ENCODE peak calls at places on chromosome 3, in ten cellular contexts. O is transverse colon; Y is sigmoid colon; F is IMR-90; N is tibial artery; P is DND-41; V is A549; S is effector memory CD4-positive, alpha-beta T cell; A is GM23248; Z is iPS DF 6.9. X is an unnamed sample.
A peak's percentile ranks its signal among the peaks of the same experiment; 100 is the strongest.

GRCh38 chr3:123094492-123094891 is 27.7 kb downstream of the PDIA5 start:
- DNase-seq in Y (no peak), O (no peak), V (no peak), P (no peak), A (no peak), S (no peak), F (no peak), Z (no peak), N (no peak), X (no peak)

GRCh38 chr3:173739716-173740115 is 342.2 kb downstream of the NLGN1 start:
- DNase-seq in A (no peak), N (no peak), O (no peak), P (no peak), F (peak; percentile 31), S (no peak), Z (no peak), V (no peak), Y (no peak), X (no peak)

GRCh38 chr3:77319711-77320110 is 279.8 kb downstream of the ROBO2 start:
- DNase-seq in F (peak; percentile 39), N (no peak), P (no peak), O (no peak), A (peak; percentile 13), Z (no peak), S (no peak), V (no peak), Y (no peak), X (no peak)

GRCh38 chr3:179088306-179088705 is 16.7 kb upstream of the ZMAT3 start:
- DNase-seq in Y (no peak), O (no peak), V (peak; percentile 7), Z (no peak), F (no peak), P (no peak), S (no peak), N (no peak), A (no peak), X (no peak)

GRCh38 chr3:111151438-111151837 is 79.8 kb downstream of the NECTIN3 start:
- DNase-seq in V (no peak), N (no peak), O (no peak), Y (no peak), S (no peak), Z (peak; percentile 39), A (peak; percentile 85), F (peak; percentile 84), P (no peak), X (no peak)

GRCh38 chr3:159804726-159805410 is 183.8 kb upstream of the IL12A start:
- DNase-seq in P (peak; percentile 48), A (peak; percentile 94), Y (peak; percentile 90), V (peak; percentile 77), Z (peak; percentile 55), N (peak; percentile 73), S (no peak), F (peak; percentile 92), O (peak; percentile 73), X (no peak)

GRCh38 chr3:195511136-195511535 is 32.0 kb downstream of the PPP1R2 start:
- DNase-seq in F (no peak), N (no peak), Y (no peak), S (no peak), O (no peak), Z (no peak), V (no peak), A (no peak), P (no peak), X (no peak)

GRCh38 chr3:140341817-140342403 is 336.0 kb upstream of the TRIM42 start:
- DNase-seq in S (no peak), N (no peak), O (no peak), P (no peak), Y (no peak), A (no peak), V (no peak), F (no peak), Z (peak; percentile 57), X (no peak)

DNA sequence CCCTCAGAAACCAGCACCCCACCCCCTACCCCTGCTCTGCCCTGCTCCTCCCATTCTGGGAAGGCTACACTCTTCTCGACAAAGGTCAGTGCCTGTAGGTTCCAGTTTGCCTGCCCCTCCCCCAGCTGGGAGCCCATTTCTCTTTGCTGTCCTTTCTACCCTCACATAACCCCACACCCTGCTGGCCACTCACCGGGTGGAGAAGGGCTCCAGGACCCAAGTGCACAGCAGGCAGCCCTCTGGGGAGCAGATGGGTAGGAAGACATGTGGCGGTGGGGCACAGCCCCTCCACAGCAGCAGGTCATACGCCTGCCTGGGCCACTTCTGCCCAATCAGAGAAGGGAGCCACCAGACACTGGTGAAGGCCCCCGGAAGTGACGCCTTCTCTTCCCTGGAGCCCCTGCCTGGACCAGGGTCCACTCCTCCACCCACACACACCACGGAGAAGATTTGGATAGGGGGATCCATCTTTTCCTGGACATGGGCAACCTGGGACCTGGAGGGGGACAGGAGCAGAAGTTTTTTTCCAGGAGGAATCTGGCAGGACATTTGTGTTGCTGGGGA is at the start of gene THPO:
- DNase-seq in A (no peak), Z (no peak), N (no peak), Y (peak; percentile 64), O (no peak), F (no peak), S (no peak), P (no peak), V (no peak), X (no peak)
- H3K27ac ChIP-seq in A (no peak within 1 kb of the TSS), Z (no peak within 1 kb of the TSS), N (peak within 1 kb of the TSS; percentile 67), Y (peak within 1 kb of the TSS; percentile 68), O (peak within 1 kb of the TSS; percentile 56), F (no peak within 1 kb of the TSS), S (no peak within 1 kb of the TSS), P (no peak within 1 kb of the TSS), V (no peak within 1 kb of the TSS), X (no peak within 1 kb of the TSS)

DNA sequence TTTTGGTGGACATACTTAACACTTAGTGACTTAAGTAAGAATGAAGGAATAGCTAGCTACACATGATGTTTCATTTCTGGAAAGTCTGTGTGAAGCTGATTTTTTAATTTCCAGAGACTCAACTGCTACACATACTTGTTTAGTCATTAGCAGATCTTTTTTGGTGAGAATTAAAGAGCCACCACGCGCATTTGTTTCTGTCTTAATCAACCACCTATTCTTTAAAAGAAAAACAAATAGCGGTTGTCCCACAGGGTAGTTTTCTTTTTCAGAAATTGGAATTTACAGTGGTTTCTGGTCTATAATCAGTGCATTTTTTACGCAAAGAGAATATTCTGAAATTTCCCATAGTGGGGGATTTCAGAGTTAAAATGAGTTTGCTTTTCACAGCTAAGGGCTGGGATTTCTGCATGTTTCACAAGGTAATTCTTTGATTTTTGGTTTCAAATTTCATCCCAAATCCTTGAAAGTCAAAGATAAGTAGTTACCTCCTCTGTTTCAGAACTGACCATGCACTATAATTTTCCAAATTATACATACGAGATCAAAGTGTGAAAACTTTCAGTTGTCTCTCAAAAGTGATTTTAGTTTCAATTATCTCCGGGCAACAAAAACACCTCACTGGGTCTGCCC is 631.0 kb upstream of the GRM7 start:
- DNase-seq in S (no peak), N (no peak), P (no peak), V (no peak), F (no peak), O (no peak), Y (no peak), Z (no peak), A (no peak), X (no peak)
- H3K4me3 ChIP-seq in S (no peak overlapping the region), N (no peak overlapping the region), P (no peak overlapping the region), V (no peak overlapping the region), F (no peak overlapping the region), O (no peak overlapping the region), Y (no peak overlapping the region), Z (no peak overlapping the region), A (no peak overlapping the region), X (no peak overlapping the region)

GRCh38 chr3:113273011-113273410 is 61.7 kb downstream of the BOC start:
- DNase-seq in A (no peak), O (no peak), Z (no peak), N (no peak), S (no peak), Y (peak; percentile 63), P (no peak), F (no peak), V (no peak), X (no peak)

GRCh38 chr3:113275876-113276580 is 64.7 kb downstream of the BOC start:
- DNase-seq in Z (no peak), A (peak; percentile 79), O (peak; percentile 26), S (no peak), Y (peak; percentile 78), N (peak; percentile 75), V (no peak), F (peak; percentile 41), P (no peak), X (no peak)

GRCh38 chr3:113274959-113275556 is 63.7 kb downstream of the BOC start:
- DNase-seq in O (no peak), Y (peak; percentile 57), A (no peak), P (no peak), N (no peak), V (no peak), Z (no peak), F (no peak), S (no peak), X (no peak)

GRCh38 chr3:113273604-113274003 is 62.2 kb downstream of the BOC start:
- DNase-seq in N (no peak), Y (no peak), P (no peak), A (no peak), F (no peak), V (no peak), Z (no peak), O (no peak), S (no peak), X (no peak)

DNA sequence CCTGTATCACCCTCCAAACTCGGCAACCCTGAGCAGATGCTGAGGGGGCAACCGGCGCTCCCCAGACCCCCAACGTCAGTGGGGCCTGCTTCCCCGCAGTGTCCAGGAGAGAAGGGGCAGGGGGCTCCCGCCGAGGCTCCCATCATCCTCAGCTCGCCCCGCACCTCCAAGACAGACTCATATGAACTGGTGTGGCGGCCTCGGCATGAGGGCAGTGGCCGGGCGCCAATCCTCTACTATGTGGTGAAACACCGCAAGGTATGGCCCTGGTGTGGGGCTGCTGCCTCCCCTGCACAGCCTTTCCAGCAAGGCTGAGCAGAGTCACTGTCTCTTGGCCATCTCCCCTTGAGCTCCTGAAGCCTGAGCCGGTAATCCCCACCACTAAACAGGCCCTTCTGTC is 63.1 kb downstream of the BOC start:
- DNase-seq in O (no peak), Y (peak; percentile 63), A (no peak), P (no peak), N (no peak), Z (no peak), V (no peak), F (no peak), S (no peak), X (no peak)
- H3K4me1 ChIP-seq in O (peaks cover 5% of the 10 kb centered on the region), Y (peaks cover 32% of the 10 kb centered on the region), A (peaks cover 17% of the 10 kb centered on the region), P (no peaks in the 10 kb centered on the region), N (peaks cover 17% of the 10 kb centered on the region), Z (peaks cover 4% of the 10 kb centered on the region), V (no peaks in the 10 kb centered on the region), F (peaks cover 11% of the 10 kb centered on the region), S (no peaks in the 10 kb centered on the region), X (no peaks in the 10 kb centered on the region)

DNA sequence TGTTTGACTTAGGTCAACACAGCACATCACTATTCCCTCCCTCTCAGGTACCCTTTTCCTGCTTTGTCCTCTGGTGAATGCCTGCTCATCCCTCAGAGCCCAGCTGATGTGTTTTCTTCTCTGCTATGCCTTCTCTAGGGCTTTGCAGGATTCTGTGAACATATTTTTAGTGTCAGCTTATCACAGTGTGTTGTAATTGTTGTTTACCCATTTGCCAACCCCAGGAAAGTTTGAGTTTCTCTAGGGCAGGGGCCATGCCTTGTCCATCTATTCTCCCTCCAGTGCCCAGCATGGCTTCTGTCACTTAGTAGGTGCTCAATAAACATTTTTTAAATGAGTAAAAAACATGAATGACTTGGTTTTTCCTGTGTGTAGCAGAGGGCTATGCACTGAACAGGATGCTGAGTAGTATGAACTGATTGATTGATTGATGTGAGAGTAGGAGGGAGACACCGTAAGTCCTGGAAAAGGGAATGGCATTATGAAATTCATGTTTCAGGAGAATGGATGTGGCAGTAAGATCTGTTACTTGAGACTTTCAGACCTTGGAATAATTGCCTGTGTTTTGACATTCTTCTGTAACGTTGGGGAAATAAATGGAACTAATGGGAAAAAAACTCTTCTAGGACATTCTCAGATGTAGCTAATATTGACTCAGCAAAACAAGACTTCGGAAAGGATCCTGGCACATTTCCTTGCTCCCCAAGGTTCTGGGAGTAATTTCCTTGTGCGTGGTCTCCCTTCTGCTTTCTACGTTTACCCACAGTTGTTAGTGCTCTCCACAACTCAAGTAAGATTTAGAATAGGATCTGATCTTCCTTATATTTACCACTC is 267.3 kb upstream of the TBL1XR1 start:
- DNase-seq in O (no peak), V (no peak), Z (no peak), P (no peak), A (no peak), N (no peak), Y (no peak), S (no peak), F (no peak), X (no peak)
- H3K27ac ChIP-seq in O (peak overlapping the region; percentile 64), V (no peak overlapping the region), Z (no peak overlapping the region), P (no peak overlapping the region), A (peak overlapping the region; percentile 29), N (peak overlapping the region; percentile 55), Y (peak overlapping the region; percentile 88), S (no peak overlapping the region), F (peak overlapping the region; percentile 39), X (no peak overlapping the region)

X was measured in CD4-positive, alpha-beta memory T cell.